ENCODE peak calls at places on chromosome 15, in five cellular contexts. V is fibroblast of pulmonary artery, M is prostate gland, F is fibroblast of lung, Q is dorsolateral prefrontal cortex. J is an unnamed sample.

GRCh38 chr15:79321876-79322275 is 11.0 kb downstream of the TMED3 start:
- DNase-seq in Q (no peak), M (no peak), V (no peak), F (no peak), J (no peak)

GRCh38 chr15:70507772-70508351 is 255.5 kb downstream of the UACA start:
- DNase-seq in F (peak), M (peak), V (peak), Q (no peak), J (peak)

GRCh38 chr15:38603271-38603670 is 38.7 kb upstream of the RASGRP1 start:
- DNase-seq in M (no peak), V (no peak), Q (no peak), F (no peak), J (no peak)

GRCh38 chr15:60682115-60682514 is 203.2 kb upstream of the ICE2 start:
- DNase-seq in F (peak), V (peak), Q (no peak), M (no peak), J (peak)

GRCh38 chr15:23690450-23690852 is 3.3 kb upstream of the NDN start:
- DNase-seq in Q (peak), F (peak), M (peak), V (peak), J (peak)

GRCh38 chr15:93866441-93866840 is 364.9 kb upstream of the MCTP2 start:
- DNase-seq in V (no peak), F (no peak), M (no peak), Q (no peak), J (no peak)

GRCh38 chr15:85800460-85801123 is 5.9 kb upstream of the KLHL25 start:
- DNase-seq in V (peak), F (peak), Q (no peak), M (peak), J (peak)

GRCh38 chr15:73324496-73325170 is 44.1 kb downstream of the HCN4 start:
- DNase-seq in V (no peak), M (no peak), F (no peak), Q (no peak), J (no peak)

GRCh38 chr15:28179270-28179669 is 80.2 kb upstream of the OCA2 start:
- DNase-seq in M (no peak), F (no peak), Q (no peak), V (no peak), J (no peak)

GRCh38 chr15:66719471-66719870 is 17.4 kb downstream of the SMAD6 start:
- DNase-seq in V (no peak), M (no peak), Q (peak), F (no peak), J (no peak)

GRCh38 chr15:82856397-82857170 is 47.2 kb downstream of the WHAMM start:
- DNase-seq in Q (no peak), V (no peak), F (no peak), M (no peak), J (no peak)

GRCh38 chr15:67741313-67741712 is 84.0 kb upstream of the SKOR1 start:
- DNase-seq in V (no peak), Q (no peak), F (no peak), M (no peak), J (no peak)

GRCh38 chr15:73686781-73687256 is 2.6 kb downstream of the CD276 start:
- DNase-seq in Q (no peak), M (no peak), V (peak), F (peak), J (peak)

GRCh38 chr15:32855942-32856341 is 138.1 kb downstream of the GREM1 start:
- DNase-seq in Q (no peak), M (no peak), F (peak), V (peak), J (peak)

GRCh38 chr15:70596354-70597055 is 166.9 kb downstream of the UACA start:
- DNase-seq in V (peak), Q (no peak), F (peak), M (no peak), J (peak)

GRCh38 chr15:80706161-80706560 is 11.1 kb downstream of the ABHD17C start:
- DNase-seq in F (no peak), Q (no peak), V (no peak), M (no peak), J (no peak)

GRCh38 chr15:76885212-76885611 is 19.9 kb downstream of the SCAPER start:
- DNase-seq in F (no peak), V (no peak), Q (no peak), M (no peak), J (no peak)
- H3K4me3 ChIP-seq in F (no peak), V (no peak), Q (no peak), M (no peak), J (no peak)

GRCh38 chr15:74788042-74788715 is 6.3 kb downstream of the CSK start:
- DNase-seq in F (no peak), Q (no peak), V (no peak), M (no peak), J (no peak)
- TF ChIP-seq CTCF in F (no peak), Q (no peak), V (no peak), M (no peak), J (no peak)

GRCh38 chr15:68789921-68790575 is 30.6 kb downstream of the ANP32A start:
- DNase-seq in V (peak), M (no peak), Q (no peak), F (peak), J (no peak)
- H3K4me3 ChIP-seq in V (no peak), M (no peak), Q (no peak), F (no peak), J (no peak)

DNA sequence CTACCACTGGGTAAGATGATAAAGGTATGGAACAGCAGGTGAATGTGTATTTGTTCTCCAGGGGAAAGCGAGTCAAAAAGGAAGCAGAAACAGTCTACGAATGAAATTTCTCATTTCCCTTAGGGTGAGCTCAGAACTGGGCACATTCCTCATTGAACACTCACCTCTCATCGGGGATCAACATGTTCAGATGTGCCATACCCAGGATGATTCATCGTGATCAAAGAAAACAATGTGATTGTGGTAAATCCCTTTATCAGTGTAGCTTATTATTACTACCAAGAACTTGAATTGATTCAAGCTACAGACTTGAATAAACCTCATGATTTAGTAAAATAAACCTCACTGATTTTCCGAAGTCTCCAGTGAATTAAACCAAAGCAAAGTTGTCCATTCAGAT is 72.1 kb downstream of the GJD2 start:
- DNase-seq in Q (no peak), M (no peak), V (peak), F (peak), J (no peak)
- TF ChIP-seq CTCF in Q (no peak), M (no peak), V (no peak), F (no peak), J (no peak)

DNA sequence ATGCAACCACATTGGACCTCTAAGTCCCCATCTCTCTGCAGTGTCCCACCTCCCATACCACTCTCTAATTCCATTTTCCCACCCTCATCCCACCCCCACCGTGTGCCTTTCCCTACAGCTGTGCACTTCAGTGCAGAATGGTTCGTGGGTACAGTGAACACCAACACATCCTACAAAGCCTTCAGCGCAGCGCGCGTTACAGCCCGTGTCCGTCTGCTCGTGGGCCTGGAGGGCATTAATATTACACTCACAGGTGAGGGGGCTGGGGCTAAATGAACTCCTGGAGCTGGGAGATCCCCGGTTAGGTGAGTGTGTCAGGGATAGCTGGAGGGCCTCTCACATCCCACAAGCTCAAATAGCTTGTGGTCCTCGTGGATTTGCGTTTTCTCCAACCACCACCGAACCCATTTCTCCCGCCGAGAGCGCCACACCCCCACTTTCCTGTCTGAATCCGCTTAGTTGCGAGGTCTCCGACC is 1.9 kb downstream of the DUOXA2 start:
- DNase-seq in M (no peak), F (no peak), Q (no peak), V (no peak), J (no peak)
- H3K4me3 ChIP-seq in M (no peak), F (no peak), Q (no peak), V (no peak), J (no peak)

J was measured in cardiac fibroblast.